ENCODE peak calls at places on chromosomes 6 and 20, in seven cellular contexts. One of them, this sample, is unnamed.

GRCh38 chr20:15675151-15675550 is 898.1 kb downstream of the KIF16B start:
- DNase-seq in GM23338: no peak
- DNase-seq in fibroblast of lung: no peak
- DNase-seq in trophoblast cell: no peak
- DNase-seq in Karpas-422: no peak
- DNase-seq in GM23248: no peak
- DNase-seq in HCT116: no peak
- DNase-seq in this sample: no peak

GRCh38 chr20:64216036-64216435 is 39.5 kb upstream of the PCMTD2 start:
- DNase-seq in GM23338: no peak
- DNase-seq in fibroblast of lung: no peak
- DNase-seq in trophoblast cell: no peak
- DNase-seq in Karpas-422: no peak
- DNase-seq in GM23248: no peak
- DNase-seq in HCT116: no peak
- DNase-seq in this sample: no peak

GRCh38 chr6:157517601-157518359 is 136.8 kb downstream of the ZDHHC14 start:
- DNase-seq in GM23338: no peak
- DNase-seq in fibroblast of lung: no peak
- DNase-seq in trophoblast cell: no peak
- DNase-seq in Karpas-422: no peak
- DNase-seq in GM23248: no peak
- DNase-seq in HCT116: no peak
- DNase-seq in this sample: no peak

GRCh38 chr6:31304683-31305082 is 32.8 kb upstream of the HLA-C start:
- DNase-seq in GM23338: no peak
- DNase-seq in fibroblast of lung: no peak
- DNase-seq in trophoblast cell: peak; percentile 3
- DNase-seq in Karpas-422: peak; percentile 68
- DNase-seq in GM23248: peak; percentile 2
- DNase-seq in HCT116: no peak
- DNase-seq in this sample: no peak

GRCh38 chr6:5958948-5959347 is 47.8 kb downstream of the NRN1 start:
- DNase-seq in GM23338: peak; percentile 40
- DNase-seq in fibroblast of lung: no peak
- DNase-seq in trophoblast cell: no peak
- DNase-seq in Karpas-422: no peak
- DNase-seq in GM23248: no peak
- DNase-seq in HCT116: no peak
- DNase-seq in this sample: no peak

GRCh38 chr6:12033770-12034169 is 21.7 kb downstream of the HIVEP1 start:
- DNase-seq in GM23338: no peak
- DNase-seq in fibroblast of lung: peak; percentile 68
- DNase-seq in trophoblast cell: peak; percentile 61
- DNase-seq in Karpas-422: no peak
- DNase-seq in GM23248: peak; percentile 39
- DNase-seq in HCT116: no peak
- DNase-seq in this sample: peak; percentile 81

GRCh38 chr6:163252132-163252729 is 162.3 kb upstream of the QKI start:
- DNase-seq in GM23338: no peak
- DNase-seq in fibroblast of lung: no peak
- DNase-seq in trophoblast cell: no peak
- DNase-seq in Karpas-422: no peak
- DNase-seq in GM23248: no peak
- DNase-seq in HCT116: no peak
- DNase-seq in this sample: no peak

GRCh38 chr20:40638414-40638813 is 50.6 kb downstream of the MAFB start:
- DNase-seq in GM23338: no peak
- DNase-seq in fibroblast of lung: no peak
- DNase-seq in trophoblast cell: peak; percentile 50
- DNase-seq in Karpas-422: no peak
- DNase-seq in GM23248: no peak
- DNase-seq in HCT116: no peak
- DNase-seq in this sample: no peak

GRCh38 chr20:25209911-25210310 is 14.4 kb downstream of the ENTPD6 start:
- DNase-seq in GM23338: no peak
- DNase-seq in fibroblast of lung: no peak
- DNase-seq in trophoblast cell: no peak
- DNase-seq in Karpas-422: no peak
- DNase-seq in GM23248: no peak
- DNase-seq in HCT116: no peak
- DNase-seq in this sample: no peak

GRCh38 chr20:20076297-20077065 is 24.1 kb downstream of the CFAP61 start:
- DNase-seq in GM23338: no peak
- DNase-seq in fibroblast of lung: peak; percentile 44
- DNase-seq in trophoblast cell: peak; percentile 87
- DNase-seq in Karpas-422: no peak
- DNase-seq in GM23248: peak; percentile 74
- DNase-seq in HCT116: no peak
- DNase-seq in this sample: peak; percentile 26

GRCh38 chr20:50189681-50190250 is 864 bp upstream of the CEBPB start:
- DNase-seq in GM23338: peak; percentile 83
- DNase-seq in fibroblast of lung: no peak
- DNase-seq in trophoblast cell: peak; percentile 48
- DNase-seq in Karpas-422: no peak
- DNase-seq in GM23248: peak; percentile 40
- DNase-seq in HCT116: no peak
- DNase-seq in this sample: no peak

GRCh38 chr6:36610576-36611336 is 16.6 kb downstream of the SRSF3 start:
- DNase-seq in GM23338: no peak
- DNase-seq in fibroblast of lung: peak; percentile 53
- DNase-seq in trophoblast cell: peak; percentile 65
- DNase-seq in Karpas-422: no peak
- DNase-seq in GM23248: peak; percentile 40
- DNase-seq in HCT116: no peak
- DNase-seq in this sample: no peak

GRCh38 chr6:134585529-134585873 is 267.6 kb upstream of the SGK1 start:
- DNase-seq in GM23338: no peak
- DNase-seq in fibroblast of lung: no peak
- DNase-seq in trophoblast cell: peak; percentile 74
- DNase-seq in Karpas-422: no peak
- DNase-seq in GM23248: no peak
- DNase-seq in HCT116: no peak
- DNase-seq in this sample: no peak

GRCh38 chr6:13009465-13009864 is 292.9 kb downstream of the PHACTR1 start:
- DNase-seq in GM23338: no peak
- DNase-seq in fibroblast of lung: no peak
- DNase-seq in trophoblast cell: no peak
- DNase-seq in Karpas-422: no peak
- DNase-seq in GM23248: no peak
- DNase-seq in HCT116: no peak
- DNase-seq in this sample: no peak

GRCh38 chr6:169420912-169421543 is 167.4 kb upstream of the THBS2 start:
- DNase-seq in GM23338: peak; percentile 57
- DNase-seq in fibroblast of lung: no peak
- DNase-seq in trophoblast cell: peak; percentile 27
- DNase-seq in Karpas-422: no peak
- DNase-seq in GM23248: peak; percentile 18
- DNase-seq in HCT116: peak; percentile 26
- DNase-seq in this sample: no peak

GRCh38 chr20:47664068-47664437 is 121.2 kb downstream of the SULF2 start:
- DNase-seq in GM23338: no peak
- DNase-seq in fibroblast of lung: no peak
- DNase-seq in trophoblast cell: no peak
- DNase-seq in Karpas-422: no peak
- DNase-seq in GM23248: no peak
- DNase-seq in HCT116: no peak
- DNase-seq in this sample: no peak

GRCh38 chr6:113065606-113066005 is 718.5 kb downstream of the RFPL4B start:
- DNase-seq in GM23338: peak; percentile 12
- DNase-seq in fibroblast of lung: peak; percentile 77
- DNase-seq in trophoblast cell: no peak
- DNase-seq in Karpas-422: no peak
- DNase-seq in GM23248: peak; percentile 30
- DNase-seq in HCT116: no peak
- DNase-seq in this sample: no peak

GRCh38 chr20:46324960-46325703 is 16.8 kb upstream of the CDH22 start:
- DNase-seq in GM23338: peak; percentile 76
- DNase-seq in fibroblast of lung: no peak
- DNase-seq in trophoblast cell: peak; percentile 31
- DNase-seq in Karpas-422: peak; percentile 67
- DNase-seq in GM23248: peak; percentile 52
- DNase-seq in HCT116: no peak
- DNase-seq in this sample: no peak

GRCh38 chr6:54846857-54847721 is 518 bp downstream of the FAM83B start:
- DNase-seq in GM23338: peak; percentile 63
- DNase-seq in fibroblast of lung: no peak
- DNase-seq in trophoblast cell: peak; percentile 51
- DNase-seq in Karpas-422: no peak
- DNase-seq in GM23248: no peak
- DNase-seq in HCT116: no peak
- DNase-seq in this sample: no peak

GRCh38 chr20:11271319-11271718 is 597.5 kb upstream of the JAG1 start:
- DNase-seq in GM23338: peak; percentile 84
- DNase-seq in fibroblast of lung: no peak
- DNase-seq in trophoblast cell: no peak
- DNase-seq in Karpas-422: no peak
- DNase-seq in GM23248: no peak
- DNase-seq in HCT116: no peak
- DNase-seq in this sample: no peak

GRCh38 chr6:87366428-87366827 is 21.8 kb downstream of the C6orf163 start:
- DNase-seq in GM23338: no peak
- DNase-seq in fibroblast of lung: peak; percentile 31
- DNase-seq in trophoblast cell: peak; percentile 92
- DNase-seq in Karpas-422: no peak
- DNase-seq in GM23248: peak; percentile 14
- DNase-seq in HCT116: no peak
- DNase-seq in this sample: peak; percentile 12

GRCh38 chr6:81875776-81876293 is 123.4 kb upstream of the TENT5A start:
- DNase-seq in GM23338: no peak
- DNase-seq in fibroblast of lung: peak; percentile 88
- DNase-seq in trophoblast cell: peak; percentile 14
- DNase-seq in Karpas-422: no peak
- DNase-seq in GM23248: no peak
- DNase-seq in HCT116: no peak
- DNase-seq in this sample: no peak

GRCh38 chr6:128487055-128487454 is 33.3 kb downstream of the PTPRK start:
- DNase-seq in GM23338: peak; percentile 42
- DNase-seq in fibroblast of lung: no peak
- DNase-seq in trophoblast cell: peak; percentile 41
- DNase-seq in Karpas-422: no peak
- DNase-seq in GM23248: peak; percentile 20
- DNase-seq in HCT116: no peak
- DNase-seq in this sample: no peak

GRCh38 chr6:154228521-154228905 is 128.1 kb downstream of the IPCEF1 start:
- DNase-seq in GM23338: no peak
- DNase-seq in fibroblast of lung: no peak
- DNase-seq in trophoblast cell: peak; percentile 83
- DNase-seq in Karpas-422: no peak
- DNase-seq in GM23248: no peak
- DNase-seq in HCT116: no peak
- DNase-seq in this sample: no peak

GRCh38 chr20:19868383-19868782 is 110.3 kb downstream of the RIN2 start:
- DNase-seq in GM23338: no peak
- DNase-seq in fibroblast of lung: no peak
- DNase-seq in trophoblast cell: no peak
- DNase-seq in Karpas-422: no peak
- DNase-seq in GM23248: no peak
- DNase-seq in HCT116: no peak
- DNase-seq in this sample: no peak

GRCh38 chr20:38165089-38165965 is at the start of gene TGM2:
- DNase-seq in GM23338: peak; percentile 78
- DNase-seq in fibroblast of lung: peak; percentile 73
- DNase-seq in trophoblast cell: peak; percentile 91
- DNase-seq in Karpas-422: peak; percentile 80
- DNase-seq in GM23248: peak; percentile 78
- DNase-seq in HCT116: no peak
- DNase-seq in this sample: peak; percentile 71
- H3K4me2 ChIP-seq in GM23338: peak within 1 kb of the TSS; percentile 75
- H3K4me2 ChIP-seq in fibroblast of lung: peak within 1 kb of the TSS; percentile 94
- H3K4me2 ChIP-seq in trophoblast cell: peak within 1 kb of the TSS; percentile 67
- H3K4me2 ChIP-seq in Karpas-422: peak within 1 kb of the TSS; percentile 58
- H3K4me2 ChIP-seq in GM23248: peak within 1 kb of the TSS; percentile 69
- H3K4me2 ChIP-seq in HCT116: peak within 1 kb of the TSS; percentile 78
- H3K4me2 ChIP-seq in this sample: peak within 1 kb of the TSS; percentile 64

GRCh38 chr6:37882292-37882691 is 62.8 kb downstream of the ZFAND3 start:
- DNase-seq in GM23338: no peak
- DNase-seq in fibroblast of lung: no peak
- DNase-seq in trophoblast cell: no peak
- DNase-seq in Karpas-422: no peak
- DNase-seq in GM23248: no peak
- DNase-seq in HCT116: no peak
- DNase-seq in this sample: no peak
- H3K79me2 ChIP-seq in GM23338: peaks cover 70% of the 10 kb centered on the region
- H3K79me2 ChIP-seq in fibroblast of lung: peaks cover 62% of the 10 kb centered on the region
- H3K79me2 ChIP-seq in trophoblast cell: peaks cover 1% of the 10 kb centered on the region
- H3K79me2 ChIP-seq in Karpas-422: no peaks in the 10 kb centered on the region
- H3K79me2 ChIP-seq in GM23248: peaks cover 100% of the 10 kb centered on the region
- H3K79me2 ChIP-seq in HCT116: peaks cover 65% of the 10 kb centered on the region
- H3K79me2 ChIP-seq in this sample: peaks cover 92% of the 10 kb centered on the region

DNA sequence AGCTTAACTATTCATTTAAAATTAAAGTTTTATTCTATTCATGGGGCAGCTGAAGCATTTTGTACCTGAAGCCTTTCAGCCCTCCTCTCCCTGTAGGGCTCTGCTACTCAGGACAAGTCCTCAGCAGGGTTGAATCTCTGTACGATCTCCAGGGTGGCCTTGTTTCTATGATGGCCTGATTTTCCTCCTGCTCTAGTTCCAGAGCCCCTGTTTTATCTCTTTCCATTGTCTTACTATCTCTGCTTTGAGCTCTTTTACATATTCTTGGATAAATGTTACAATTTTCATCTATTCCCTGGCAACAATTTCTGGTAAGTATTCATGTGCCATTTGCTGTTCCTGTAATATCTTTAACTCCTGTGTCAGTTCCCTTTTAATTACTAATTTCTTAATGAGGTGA is 19.8 kb upstream of the MYL9 start:
- DNase-seq in GM23338: no peak
- DNase-seq in fibroblast of lung: no peak
- DNase-seq in trophoblast cell: no peak
- DNase-seq in Karpas-422: no peak
- DNase-seq in GM23248: no peak
- DNase-seq in HCT116: no peak
- DNase-seq in this sample: no peak
- H3K36me3 ChIP-seq in GM23338: peaks cover 8% of the 10 kb centered on the region
- H3K36me3 ChIP-seq in fibroblast of lung: peaks cover 18% of the 10 kb centered on the region
- H3K36me3 ChIP-seq in trophoblast cell: peaks cover 55% of the 10 kb centered on the region
- H3K36me3 ChIP-seq in Karpas-422: no peaks in the 10 kb centered on the region
- H3K36me3 ChIP-seq in GM23248: peaks cover 49% of the 10 kb centered on the region
- H3K36me3 ChIP-seq in HCT116: no peaks in the 10 kb centered on the region
- H3K36me3 ChIP-seq in this sample: peaks cover 15% of the 10 kb centered on the region

DNA sequence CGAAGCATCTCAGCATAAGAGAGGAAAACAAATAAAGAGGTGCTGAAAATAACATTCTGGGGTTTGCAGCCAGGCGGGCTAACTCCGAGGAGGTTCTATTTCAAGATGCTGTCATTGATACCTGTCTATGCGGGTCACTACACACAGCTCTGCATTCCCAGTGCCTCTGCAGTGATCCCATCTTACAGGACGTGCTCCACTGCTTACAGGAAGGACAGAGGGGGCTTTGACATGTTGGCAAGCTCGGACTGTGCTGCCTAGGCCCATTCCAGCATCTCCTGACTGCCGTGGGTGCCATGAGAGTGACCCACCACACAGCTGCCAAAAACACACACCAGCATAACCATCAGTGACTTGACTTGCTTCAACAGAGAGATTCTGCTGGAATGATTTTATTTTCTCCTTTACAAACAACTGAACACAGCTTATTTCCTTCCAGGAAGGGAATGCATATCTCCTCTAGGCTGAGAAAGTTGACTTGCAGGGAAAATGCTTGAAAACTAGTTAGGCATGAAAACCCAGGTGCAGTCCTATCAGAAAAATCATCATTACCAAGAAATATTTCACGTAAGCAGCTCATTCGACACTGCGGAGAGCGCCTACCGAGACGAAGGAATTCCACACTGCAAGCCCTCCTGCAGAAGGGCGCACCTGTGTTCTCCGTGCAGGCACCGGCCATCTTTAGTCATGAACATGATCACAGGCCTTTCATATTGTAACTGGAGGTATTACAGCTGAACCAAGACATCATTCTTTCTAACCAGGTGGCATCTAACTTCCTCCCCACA is 62.5 kb downstream of the RAMACL start:
- DNase-seq in GM23338: no peak
- DNase-seq in fibroblast of lung: no peak
- DNase-seq in trophoblast cell: peak; percentile 88
- DNase-seq in Karpas-422: no peak
- DNase-seq in GM23248: no peak
- DNase-seq in HCT116: no peak
- DNase-seq in this sample: no peak
- H3K4me2 ChIP-seq in GM23338: no peak overlapping the region
- H3K4me2 ChIP-seq in fibroblast of lung: no peak overlapping the region
- H3K4me2 ChIP-seq in trophoblast cell: no peak overlapping the region
- H3K4me2 ChIP-seq in Karpas-422: no peak overlapping the region
- H3K4me2 ChIP-seq in GM23248: no peak overlapping the region
- H3K4me2 ChIP-seq in HCT116: no peak overlapping the region
- H3K4me2 ChIP-seq in this sample: no peak overlapping the region

This sample was measured in mammary epithelial cell.